ENCODE peak calls at places on chromosomes 1 and 21, in five cellular contexts. One of them, this sample, is unnamed.

GRCh38 chr1:86951430-86951829 is 37.0 kb downstream of the HS2ST1 start:
- DNase-seq in CD8-positive, alpha-beta memory T cell: no peak
- DNase-seq in stimulated activated effector memory CD8-positive, alpha-beta T cell treated with anti-CD3 and anti-CD28 coated beads, Interleukin-12 subunit alpha, Interleukin-12 subunit beta, amount 100 ng/mL, for 72 hours: no peak
- DNase-seq in AML-193: no peak
- DNase-seq in retina: no peak
- DNase-seq in this sample: no peak

GRCh38 chr1:205449750-205450443 is 5.9 kb downstream of the BLACAT1 start:
- DNase-seq in CD8-positive, alpha-beta memory T cell: no peak
- DNase-seq in retina: no peak
- DNase-seq in stimulated activated effector memory CD8-positive, alpha-beta T cell treated with anti-CD3 and anti-CD28 coated beads, Interleukin-12 subunit alpha, Interleukin-12 subunit beta, amount 100 ng/mL, for 72 hours: peak
- DNase-seq in AML-193: no peak
- DNase-seq in this sample: peak

GRCh38 chr1:217275617-217276398 is 355.1 kb downstream of the GPATCH2 start:
- DNase-seq in AML-193: no peak
- DNase-seq in CD8-positive, alpha-beta memory T cell: no peak
- DNase-seq in stimulated activated effector memory CD8-positive, alpha-beta T cell treated with anti-CD3 and anti-CD28 coated beads, Interleukin-12 subunit alpha, Interleukin-12 subunit beta, amount 100 ng/mL, for 72 hours: no peak
- DNase-seq in retina: no peak
- DNase-seq in this sample: no peak

GRCh38 chr1:26349196-26349885 is 4.6 kb downstream of the CRYBG2 start:
- DNase-seq in AML-193: no peak
- DNase-seq in retina: no peak
- DNase-seq in CD8-positive, alpha-beta memory T cell: no peak
- DNase-seq in stimulated activated effector memory CD8-positive, alpha-beta T cell treated with anti-CD3 and anti-CD28 coated beads, Interleukin-12 subunit alpha, Interleukin-12 subunit beta, amount 100 ng/mL, for 72 hours: no peak
- DNase-seq in this sample: no peak

GRCh38 chr1:24989082-24989481 is 59.0 kb upstream of the RUNX3 start:
- DNase-seq in CD8-positive, alpha-beta memory T cell: peak
- DNase-seq in AML-193: no peak
- DNase-seq in stimulated activated effector memory CD8-positive, alpha-beta T cell treated with anti-CD3 and anti-CD28 coated beads, Interleukin-12 subunit alpha, Interleukin-12 subunit beta, amount 100 ng/mL, for 72 hours: no peak
- DNase-seq in retina: no peak
- DNase-seq in this sample: no peak

GRCh38 chr21:31865429-31865970 is 7.3 kb upstream of the HUNK start:
- DNase-seq in AML-193: no peak
- DNase-seq in retina: no peak
- DNase-seq in stimulated activated effector memory CD8-positive, alpha-beta T cell treated with anti-CD3 and anti-CD28 coated beads, Interleukin-12 subunit alpha, Interleukin-12 subunit beta, amount 100 ng/mL, for 72 hours: no peak
- DNase-seq in CD8-positive, alpha-beta memory T cell: no peak
- DNase-seq in this sample: no peak

GRCh38 chr1:23763040-23763577 is 15.1 kb upstream of the PITHD1 start:
- DNase-seq in CD8-positive, alpha-beta memory T cell: no peak
- DNase-seq in retina: no peak
- DNase-seq in stimulated activated effector memory CD8-positive, alpha-beta T cell treated with anti-CD3 and anti-CD28 coated beads, Interleukin-12 subunit alpha, Interleukin-12 subunit beta, amount 100 ng/mL, for 72 hours: no peak
- DNase-seq in AML-193: no peak
- DNase-seq in this sample: no peak

GRCh38 chr1:2405588-2406295 is 6.6 kb downstream of the PEX10 start:
- DNase-seq in AML-193: no peak
- DNase-seq in retina: no peak
- DNase-seq in stimulated activated effector memory CD8-positive, alpha-beta T cell treated with anti-CD3 and anti-CD28 coated beads, Interleukin-12 subunit alpha, Interleukin-12 subunit beta, amount 100 ng/mL, for 72 hours: no peak
- DNase-seq in CD8-positive, alpha-beta memory T cell: no peak
- DNase-seq in this sample: no peak

GRCh38 chr1:154607084-154607747 is 770 bp downstream of the ADAR start:
- DNase-seq in stimulated activated effector memory CD8-positive, alpha-beta T cell treated with anti-CD3 and anti-CD28 coated beads, Interleukin-12 subunit alpha, Interleukin-12 subunit beta, amount 100 ng/mL, for 72 hours: no peak
- DNase-seq in retina: no peak
- DNase-seq in AML-193: peak
- DNase-seq in CD8-positive, alpha-beta memory T cell: no peak
- DNase-seq in this sample: peak

GRCh38 chr1:2803086-2803930 is 1.8 kb upstream of the TTC34 start:
- DNase-seq in retina: no peak
- DNase-seq in CD8-positive, alpha-beta memory T cell: peak
- DNase-seq in stimulated activated effector memory CD8-positive, alpha-beta T cell treated with anti-CD3 and anti-CD28 coated beads, Interleukin-12 subunit alpha, Interleukin-12 subunit beta, amount 100 ng/mL, for 72 hours: no peak
- DNase-seq in AML-193: no peak
- DNase-seq in this sample: no peak

GRCh38 chr1:205141236-205142104 is 19.7 kb upstream of the RBBP5 start:
- DNase-seq in stimulated activated effector memory CD8-positive, alpha-beta T cell treated with anti-CD3 and anti-CD28 coated beads, Interleukin-12 subunit alpha, Interleukin-12 subunit beta, amount 100 ng/mL, for 72 hours: peak
- DNase-seq in retina: peak
- DNase-seq in CD8-positive, alpha-beta memory T cell: peak
- DNase-seq in AML-193: peak
- DNase-seq in this sample: peak

GRCh38 chr1:155179107-155180031 is 5.7 kb downstream of the TRIM46 start:
- DNase-seq in stimulated activated effector memory CD8-positive, alpha-beta T cell treated with anti-CD3 and anti-CD28 coated beads, Interleukin-12 subunit alpha, Interleukin-12 subunit beta, amount 100 ng/mL, for 72 hours: peak
- DNase-seq in CD8-positive, alpha-beta memory T cell: no peak
- DNase-seq in AML-193: no peak
- DNase-seq in retina: no peak
- DNase-seq in this sample: no peak

GRCh38 chr1:156677616-156678596 is 699 bp upstream of the NES start:
- DNase-seq in stimulated activated effector memory CD8-positive, alpha-beta T cell treated with anti-CD3 and anti-CD28 coated beads, Interleukin-12 subunit alpha, Interleukin-12 subunit beta, amount 100 ng/mL, for 72 hours: no peak
- DNase-seq in CD8-positive, alpha-beta memory T cell: no peak
- DNase-seq in AML-193: peak
- DNase-seq in retina: peak
- DNase-seq in this sample: peak

GRCh38 chr1:244391761-244392160 is 59.9 kb downstream of the ADSS2 start:
- DNase-seq in CD8-positive, alpha-beta memory T cell: no peak
- DNase-seq in AML-193: no peak
- DNase-seq in retina: no peak
- DNase-seq in stimulated activated effector memory CD8-positive, alpha-beta T cell treated with anti-CD3 and anti-CD28 coated beads, Interleukin-12 subunit alpha, Interleukin-12 subunit beta, amount 100 ng/mL, for 72 hours: peak
- DNase-seq in this sample: no peak

GRCh38 chr1:243325305-243325890 is 69.6 kb downstream of the SDCCAG8 start:
- DNase-seq in stimulated activated effector memory CD8-positive, alpha-beta T cell treated with anti-CD3 and anti-CD28 coated beads, Interleukin-12 subunit alpha, Interleukin-12 subunit beta, amount 100 ng/mL, for 72 hours: no peak
- DNase-seq in retina: peak
- DNase-seq in AML-193: peak
- DNase-seq in CD8-positive, alpha-beta memory T cell: no peak
- DNase-seq in this sample: peak

GRCh38 chr1:58764294-58764978 is 19.4 kb downstream of the JUN start:
- DNase-seq in stimulated activated effector memory CD8-positive, alpha-beta T cell treated with anti-CD3 and anti-CD28 coated beads, Interleukin-12 subunit alpha, Interleukin-12 subunit beta, amount 100 ng/mL, for 72 hours: no peak
- DNase-seq in AML-193: no peak
- DNase-seq in CD8-positive, alpha-beta memory T cell: no peak
- DNase-seq in retina: no peak
- DNase-seq in this sample: no peak

GRCh38 chr1:201791775-201792166 is 37.2 kb upstream of the IPO9 start:
- DNase-seq in CD8-positive, alpha-beta memory T cell: no peak
- DNase-seq in retina: no peak
- DNase-seq in AML-193: no peak
- DNase-seq in stimulated activated effector memory CD8-positive, alpha-beta T cell treated with anti-CD3 and anti-CD28 coated beads, Interleukin-12 subunit alpha, Interleukin-12 subunit beta, amount 100 ng/mL, for 72 hours: no peak
- DNase-seq in this sample: no peak

GRCh38 chr1:184465489-184466146 is 78.8 kb downstream of the C1orf21 start:
- DNase-seq in stimulated activated effector memory CD8-positive, alpha-beta T cell treated with anti-CD3 and anti-CD28 coated beads, Interleukin-12 subunit alpha, Interleukin-12 subunit beta, amount 100 ng/mL, for 72 hours: no peak
- DNase-seq in retina: no peak
- DNase-seq in CD8-positive, alpha-beta memory T cell: no peak
- DNase-seq in AML-193: no peak
- DNase-seq in this sample: no peak

GRCh38 chr1:38817267-38817957 is 42.2 kb downstream of the RRAGC start:
- DNase-seq in AML-193: no peak
- DNase-seq in CD8-positive, alpha-beta memory T cell: no peak
- DNase-seq in stimulated activated effector memory CD8-positive, alpha-beta T cell treated with anti-CD3 and anti-CD28 coated beads, Interleukin-12 subunit alpha, Interleukin-12 subunit beta, amount 100 ng/mL, for 72 hours: no peak
- DNase-seq in retina: peak
- DNase-seq in this sample: no peak

GRCh38 chr21:45332415-45332814 is 44.7 kb upstream of the POFUT2 start:
- DNase-seq in CD8-positive, alpha-beta memory T cell: no peak
- DNase-seq in retina: peak
- DNase-seq in AML-193: no peak
- DNase-seq in stimulated activated effector memory CD8-positive, alpha-beta T cell treated with anti-CD3 and anti-CD28 coated beads, Interleukin-12 subunit alpha, Interleukin-12 subunit beta, amount 100 ng/mL, for 72 hours: no peak
- DNase-seq in this sample: no peak

GRCh38 chr1:237799762-237800474 is 90.8 kb downstream of the ZP4 start:
- DNase-seq in stimulated activated effector memory CD8-positive, alpha-beta T cell treated with anti-CD3 and anti-CD28 coated beads, Interleukin-12 subunit alpha, Interleukin-12 subunit beta, amount 100 ng/mL, for 72 hours: peak
- DNase-seq in AML-193: peak
- DNase-seq in CD8-positive, alpha-beta memory T cell: no peak
- DNase-seq in retina: no peak
- DNase-seq in this sample: peak

GRCh38 chr1:1359316-1359667 is 937 bp upstream of the MXRA8 start:
- DNase-seq in retina: no peak
- DNase-seq in CD8-positive, alpha-beta memory T cell: no peak
- DNase-seq in AML-193: no peak
- DNase-seq in stimulated activated effector memory CD8-positive, alpha-beta T cell treated with anti-CD3 and anti-CD28 coated beads, Interleukin-12 subunit alpha, Interleukin-12 subunit beta, amount 100 ng/mL, for 72 hours: no peak
- DNase-seq in this sample: no peak

GRCh38 chr1:215501496-215501895 is 65.6 kb upstream of the KCTD3 start:
- DNase-seq in AML-193: no peak
- DNase-seq in CD8-positive, alpha-beta memory T cell: no peak
- DNase-seq in retina: no peak
- DNase-seq in stimulated activated effector memory CD8-positive, alpha-beta T cell treated with anti-CD3 and anti-CD28 coated beads, Interleukin-12 subunit alpha, Interleukin-12 subunit beta, amount 100 ng/mL, for 72 hours: no peak
- DNase-seq in this sample: no peak

GRCh38 chr1:44817771-44818495 is 9.6 kb downstream of the BTBD19 start:
- DNase-seq in retina: no peak
- DNase-seq in CD8-positive, alpha-beta memory T cell: peak
- DNase-seq in AML-193: no peak
- DNase-seq in stimulated activated effector memory CD8-positive, alpha-beta T cell treated with anti-CD3 and anti-CD28 coated beads, Interleukin-12 subunit alpha, Interleukin-12 subunit beta, amount 100 ng/mL, for 72 hours: no peak
- DNase-seq in this sample: no peak